ENCODE peak calls at places on chromosomes 1 and 21, in eight cellular contexts. Z is stomach; R is left ventricle myocardium inferior; X is SK-N-SH; D is CD4-positive, CD25-positive, alpha-beta regulatory T cell; J is A549; B is cardiac muscle cell; H is left lung. W is an unnamed sample.

GRCh38 chr1:62676606-62677356 is 11.4 kb downstream of the DOCK7 start:
- DNase-seq in Z (no peak), R (no peak), X (no peak), D (no peak), J (no peak), B (no peak), H (no peak), W (no peak)

GRCh38 chr1:213604477-213604876 is 383.3 kb upstream of the PROX1 start:
- DNase-seq in Z (no peak), R (no peak), X (no peak), D (no peak), J (no peak), B (no peak), H (no peak), W (no peak)

GRCh38 chr1:205626216-205626615 is 5.6 kb downstream of the ELK4 start:
- DNase-seq in Z (no peak), R (no peak), X (no peak), D (no peak), J (no peak), B (no peak), H (no peak), W (no peak)

GRCh38 chr1:34354367-34354766 is 177.7 kb downstream of the C1orf94 start:
- DNase-seq in Z (no peak), R (no peak), X (no peak), D (no peak), J (no peak), B (no peak), H (no peak), W (no peak)

GRCh38 chr1:245378352-245379144 is 223.8 kb downstream of the KIF26B start:
- DNase-seq in Z (no peak), R (no peak), X (peak), D (no peak), J (no peak), B (no peak), H (no peak), W (no peak)

GRCh38 chr1:4836574-4836973 is 182.2 kb downstream of the AJAP1 start:
- DNase-seq in Z (no peak), R (no peak), X (no peak), D (no peak), J (no peak), B (no peak), H (no peak), W (no peak)

GRCh38 chr1:229119876-229120275 is 151.0 kb upstream of the RAB4A start:
- DNase-seq in Z (no peak), R (no peak), X (no peak), D (no peak), J (no peak), B (no peak), H (no peak), W (no peak)

GRCh38 chr1:88741413-88741812 is 57.3 kb downstream of the PKN2 start:
- DNase-seq in Z (no peak), R (no peak), X (no peak), D (no peak), J (no peak), B (no peak), H (no peak), W (no peak)

GRCh38 chr1:12810691-12811408 is 19.7 kb downstream of the PRAMEF1 start:
- DNase-seq in Z (no peak), R (no peak), X (no peak), D (no peak), J (no peak), B (no peak), H (no peak), W (no peak)

GRCh38 chr21:41919666-41920398 is 34.0 kb downstream of the C2CD2 start:
- DNase-seq in Z (no peak), R (no peak), X (no peak), D (no peak), J (no peak), B (no peak), H (peak), W (no peak)

GRCh38 chr1:30061292-30062204 is 661.8 kb downstream of the MATN1 start:
- DNase-seq in Z (no peak), R (no peak), X (no peak), D (no peak), J (no peak), B (peak), H (no peak), W (no peak)

GRCh38 chr1:46477153-46477929 is 12.3 kb upstream of the DMBX1 start:
- DNase-seq in Z (peak), R (peak), X (peak), D (peak), J (peak), B (peak), H (peak), W (peak)

GRCh38 chr1:41622859-41623732 is 138.6 kb upstream of the EDN2 start:
- DNase-seq in Z (no peak), R (no peak), X (no peak), D (no peak), J (no peak), B (no peak), H (no peak), W (no peak)

GRCh38 chr1:209839875-209840491 is 12.2 kb downstream of the UTP25 start:
- DNase-seq in Z (no peak), R (no peak), X (no peak), D (no peak), J (peak), B (no peak), H (no peak), W (no peak)

GRCh38 chr1:215710340-215710971 is 143.4 kb downstream of the KCTD3 start:
- DNase-seq in Z (no peak), R (no peak), X (peak), D (no peak), J (peak), B (peak), H (no peak), W (no peak)

GRCh38 chr1:64469614-64469976 is 334 bp upstream of the CACHD1 start:
- DNase-seq in Z (peak), R (peak), X (no peak), D (no peak), J (peak), B (no peak), H (no peak), W (no peak)
- H3K27ac ChIP-seq in Z (peak), R (peak), X (peak), D (no peak), J (peak), B (peak), H (no peak), W (peak)

DNA sequence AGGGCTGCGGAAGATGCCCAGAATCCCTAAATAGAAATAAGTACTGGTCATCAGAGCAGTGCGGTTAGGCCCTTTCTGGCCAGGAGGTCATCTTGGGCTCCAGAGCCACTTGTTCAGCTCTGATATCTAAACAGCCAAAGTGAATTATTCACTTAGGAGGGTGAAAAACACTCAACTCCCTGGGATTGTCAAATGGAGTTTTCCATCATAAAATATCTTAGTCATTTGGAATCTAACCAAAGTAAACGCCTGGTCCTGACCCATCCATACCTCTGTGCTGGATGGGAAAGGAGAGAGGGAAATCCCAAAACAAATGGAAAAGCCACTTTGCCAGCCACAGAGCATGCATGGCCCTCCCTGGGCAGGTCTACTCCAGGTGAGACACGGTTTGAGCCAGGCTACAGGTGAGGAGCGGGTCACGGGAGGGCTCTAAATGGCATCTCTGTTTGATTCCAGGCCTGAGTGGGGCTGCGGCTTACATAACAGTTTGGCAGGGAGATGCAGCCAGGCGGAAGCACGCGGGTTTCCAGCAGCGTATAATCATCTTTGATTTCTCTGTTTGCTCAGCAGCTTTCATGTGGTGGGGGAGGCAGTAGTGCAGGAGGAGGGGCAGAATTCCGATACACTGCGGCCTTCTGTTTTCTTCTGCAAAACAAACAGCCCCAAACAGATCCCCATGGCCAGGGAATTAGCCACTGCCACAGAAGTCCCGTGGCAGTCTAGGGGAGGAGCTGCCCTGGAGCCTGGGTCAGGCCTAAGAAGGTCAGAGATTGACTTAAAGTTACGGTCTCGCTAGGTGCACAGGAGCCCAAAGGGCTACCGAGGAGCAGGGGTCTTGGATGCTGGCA is 59.1 kb upstream of the ZNF648 start:
- DNase-seq in Z (peak), R (peak), X (no peak), D (no peak), J (peak), B (no peak), H (no peak), W (peak)
- H3K27ac ChIP-seq in Z (peak), R (peak), X (no peak), D (no peak), J (peak), B (no peak), H (no peak), W (peak)

GRCh38 chr1:248820041-248820585 is 5.6 kb downstream of the SH3BP5L start:
- DNase-seq in Z (no peak), R (no peak), X (peak), D (no peak), J (no peak), B (no peak), H (no peak), W (no peak)

GRCh38 chr1:248816042-248816851 is 9.5 kb downstream of the SH3BP5L start:
- DNase-seq in Z (no peak), R (no peak), X (no peak), D (no peak), J (no peak), B (no peak), H (no peak), W (no peak)

GRCh38 chr1:248817065-248817464 is 8.7 kb downstream of the SH3BP5L start:
- DNase-seq in Z (no peak), R (no peak), X (no peak), D (no peak), J (no peak), B (no peak), H (no peak), W (no peak)

GRCh38 chr1:248821101-248821500 is 4.6 kb downstream of the SH3BP5L start:
- DNase-seq in Z (no peak), R (no peak), X (peak), D (no peak), J (peak), B (no peak), H (no peak), W (no peak)

DNA sequence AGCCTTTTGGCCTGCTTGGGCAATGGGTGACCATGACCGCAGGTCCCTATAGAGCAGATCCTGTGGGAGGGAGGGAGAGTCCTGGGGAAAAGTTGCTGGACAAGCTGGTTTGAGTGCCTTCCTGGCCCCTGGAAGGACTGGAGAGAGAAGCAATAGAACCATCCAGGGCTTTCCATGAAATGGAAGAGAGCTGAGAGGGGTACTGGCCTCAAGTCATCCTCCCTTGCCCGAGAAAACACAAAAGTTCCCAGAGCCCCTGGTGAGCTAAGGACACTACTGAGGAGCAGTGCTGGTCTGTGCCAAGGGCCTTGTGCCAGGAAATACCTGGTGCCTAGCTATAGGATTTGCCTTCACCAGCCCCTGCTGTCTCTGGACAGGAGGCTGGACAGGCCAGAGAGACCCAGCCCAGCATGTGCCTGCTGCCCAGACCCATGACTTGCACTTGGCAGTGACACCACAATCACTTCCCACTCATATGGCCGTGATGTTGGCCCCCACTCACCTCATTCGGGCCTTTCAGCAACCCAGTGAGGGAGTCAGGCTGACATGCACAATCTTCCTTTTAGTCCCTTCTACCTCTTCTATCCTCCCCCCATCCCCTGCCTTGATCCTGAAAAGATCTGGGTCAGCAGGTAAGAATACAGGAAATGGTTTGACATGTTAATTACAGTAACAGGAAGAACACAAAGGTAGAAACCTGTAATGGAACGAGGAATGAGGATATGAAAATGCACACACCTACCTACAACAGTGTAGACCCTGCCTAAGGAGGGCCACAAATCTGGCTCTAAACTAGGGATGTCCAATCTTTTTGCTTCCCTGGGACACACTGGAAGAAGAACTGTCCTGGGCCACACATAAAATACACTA is 7.0 kb downstream of the SH3BP5L start:
- DNase-seq in Z (no peak), R (no peak), X (peak), D (no peak), J (no peak), B (no peak), H (no peak), W (no peak)
- H3K27ac ChIP-seq in Z (peak), R (no peak), X (no peak), D (peak), J (peak), B (no peak), H (no peak), W (no peak)

GRCh38 chr1:2417833-2418225 is 5.5 kb upstream of the PEX10 start:
- DNase-seq in Z (no peak), R (no peak), X (no peak), D (no peak), J (no peak), B (no peak), H (no peak), W (no peak)
- H3K27ac ChIP-seq in Z (no peak), R (no peak), X (no peak), D (peak), J (no peak), B (no peak), H (no peak), W (no peak)

DNA sequence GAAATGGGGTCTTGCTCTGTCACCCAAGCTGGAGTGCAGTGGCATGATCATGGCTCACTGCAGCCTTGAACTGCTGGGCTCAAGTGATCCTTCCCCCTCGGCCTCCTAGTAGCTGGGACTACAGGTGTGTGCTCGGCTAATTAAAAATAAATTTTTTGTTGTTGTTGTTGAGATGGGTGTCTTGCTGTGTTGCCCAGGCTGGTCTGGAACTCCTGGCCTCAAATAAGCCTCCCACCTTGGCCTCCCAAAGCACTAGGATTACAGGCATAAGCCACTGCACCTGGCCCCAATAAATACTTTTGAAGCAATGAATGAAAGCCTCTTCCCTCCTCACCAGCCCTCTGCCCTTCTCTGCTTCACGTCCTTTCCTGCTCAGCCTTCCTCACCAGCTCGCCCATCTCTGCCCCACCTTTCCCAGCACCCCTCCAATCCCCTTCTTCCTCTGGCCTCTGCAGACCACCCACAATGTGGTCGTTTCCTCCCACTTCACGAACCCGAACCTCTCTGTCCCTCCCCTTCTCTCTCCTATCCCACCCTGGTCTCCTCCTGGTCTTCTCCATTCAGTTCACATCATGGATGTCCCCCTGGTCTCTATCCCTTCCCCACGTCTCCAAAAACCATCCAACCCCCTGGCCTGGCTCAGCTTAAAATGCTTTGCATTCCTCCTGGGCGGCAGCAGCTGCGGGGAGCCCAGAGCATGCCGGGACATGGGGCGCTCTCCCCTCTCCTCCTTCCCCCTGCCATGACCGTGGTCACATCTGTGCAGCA is 38.4 kb downstream of the RAP1GAP start:
- DNase-seq in Z (no peak), R (no peak), X (no peak), D (no peak), J (no peak), B (no peak), H (no peak), W (no peak)
- H3K27ac ChIP-seq in Z (no peak), R (no peak), X (no peak), D (no peak), J (peak), B (no peak), H (no peak), W (no peak)

GRCh38 chr21:23612210-23612609 is 1995.1 kb downstream of the MRPL39 start:
- DNase-seq in Z (no peak), R (no peak), X (no peak), D (no peak), J (no peak), B (no peak), H (no peak), W (no peak)

GRCh38 chr21:23613014-23613413 is 1994.3 kb downstream of the MRPL39 start:
- DNase-seq in Z (no peak), R (no peak), X (no peak), D (no peak), J (no peak), B (no peak), H (no peak), W (no peak)

DNA sequence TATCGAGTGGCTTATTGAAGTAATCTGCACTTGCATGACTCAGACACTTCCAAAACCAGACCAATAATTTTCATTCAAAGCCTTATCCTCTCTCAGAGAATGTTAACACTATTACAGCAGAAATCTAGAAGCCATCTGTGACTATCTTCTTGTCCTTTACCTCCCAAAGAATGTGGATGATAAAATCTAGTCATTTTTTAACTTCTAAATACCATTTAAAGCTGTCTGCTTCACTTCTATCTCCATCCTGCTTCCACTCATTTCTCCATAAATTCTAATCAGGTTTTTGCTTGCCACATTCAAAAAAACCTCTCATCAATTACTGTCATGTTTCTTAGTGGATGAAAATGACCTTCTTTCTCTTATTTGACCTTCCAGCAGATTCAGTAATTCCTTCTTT is 1999.5 kb downstream of the MRPL39 start:
- DNase-seq in Z (no peak), R (no peak), X (no peak), D (no peak), J (no peak), B (no peak), H (no peak), W (no peak)
- H3K27ac ChIP-seq in Z (no peak), R (no peak), X (no peak), D (no peak), J (no peak), B (no peak), H (no peak), W (no peak)

DNA sequence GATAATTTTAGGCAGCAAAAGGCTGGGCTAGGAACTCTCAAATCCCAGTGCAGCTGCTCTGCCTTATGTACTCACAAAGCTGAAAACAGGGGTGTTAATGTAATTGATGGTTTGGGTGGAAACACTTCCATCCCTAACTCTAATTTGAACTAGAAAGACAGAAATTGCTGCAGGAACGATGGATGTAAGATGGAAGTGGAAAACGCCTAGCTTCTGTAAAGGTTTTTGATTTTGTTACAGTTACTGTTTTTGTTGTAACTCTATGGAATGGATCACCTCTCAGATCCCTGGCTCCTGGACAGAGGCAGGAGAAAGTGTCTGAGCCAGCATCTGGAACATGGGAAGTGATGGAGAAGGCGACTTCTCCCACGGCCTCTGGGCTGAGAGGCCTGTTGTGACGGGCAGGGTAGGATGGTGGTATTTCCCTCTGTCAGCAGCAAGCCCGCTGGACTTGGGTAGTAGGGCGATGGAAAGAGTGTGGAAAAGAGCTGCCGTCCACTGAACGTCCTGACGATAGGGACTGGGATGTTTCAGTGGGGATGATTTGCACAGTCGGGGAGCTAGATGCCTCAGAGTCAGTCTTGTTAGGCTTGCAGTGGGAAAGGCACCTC is 1.6 kb downstream of the TRAF5 start:
- DNase-seq in Z (no peak), R (no peak), X (no peak), D (no peak), J (no peak), B (no peak), H (no peak), W (no peak)
- H3K27ac ChIP-seq in Z (peak), R (peak), X (no peak), D (peak), J (no peak), B (no peak), H (no peak), W (no peak)

DNA sequence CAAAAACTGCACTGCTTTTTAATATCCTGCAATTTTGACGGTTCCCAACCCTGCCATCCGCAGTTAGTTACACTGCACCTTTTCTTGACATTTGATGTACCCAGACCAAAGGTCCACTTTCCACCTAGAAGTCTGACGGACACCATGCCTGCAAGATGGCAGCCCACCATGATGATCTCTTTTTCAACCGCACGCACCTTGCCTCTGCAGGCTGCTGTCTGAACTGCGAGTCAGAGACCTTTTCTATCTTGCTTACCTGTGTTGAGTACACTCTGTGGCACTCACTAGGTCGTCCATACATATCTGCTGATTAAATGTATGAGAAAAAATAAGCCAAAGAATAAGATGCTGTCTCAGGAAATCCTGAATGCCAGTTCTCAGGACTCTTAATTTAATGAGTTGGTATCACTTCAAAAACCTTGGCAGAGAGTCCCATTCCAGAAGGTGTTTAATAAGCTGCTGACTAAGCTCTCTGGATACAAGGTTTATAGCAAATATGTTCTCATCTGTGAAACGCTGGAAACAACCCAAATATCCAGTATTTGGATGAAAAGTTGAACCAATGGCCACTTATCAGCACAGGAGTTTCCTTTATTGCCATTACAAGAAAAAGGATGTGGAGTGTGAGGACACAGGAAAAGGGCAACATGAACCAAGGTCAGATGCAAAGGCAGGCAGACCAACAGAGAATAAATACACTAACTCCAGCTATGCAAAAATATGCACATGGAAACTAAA is 37.9 kb downstream of the GNG12 start:
- DNase-seq in Z (no peak), R (no peak), X (no peak), D (no peak), J (no peak), B (no peak), H (no peak), W (no peak)
- H3K27ac ChIP-seq in Z (no peak), R (no peak), X (peak), D (no peak), J (peak), B (no peak), H (no peak), W (no peak)

W was measured in caudate nucleus.